ENCODE peak calls at places on chromosomes 2 and 18, in eight cellular contexts. W is K562, I is neural progenitor cell, Z is MM.1S, Y is endothelial cell of umbilical vein, G is astrocyte, E is fibroblast of lung, T is GM23338. M is an unnamed sample.

GRCh38 chr2:145961846-145962245 is 1441.9 kb upstream of the ZEB2 start:
- DNase-seq in W (no peak), I (no peak), Z (no peak), Y (no peak), G (peak; percentile 55), E (peak; percentile 63), T (no peak), M (no peak)

GRCh38 chr2:97674396-97674795 is 4.9 kb downstream of the C2orf92 start:
- DNase-seq in W (no peak), I (no peak), Z (no peak), Y (no peak), G (no peak), E (no peak), T (no peak), M (no peak)

GRCh38 chr18:41096504-41096903 is 858.5 kb upstream of the PIK3C3 start:
- DNase-seq in W (no peak), I (peak; percentile 15), Z (peak; percentile 35), Y (peak; percentile 36), G (peak; percentile 57), E (peak; percentile 68), T (no peak), M (no peak)

GRCh38 chr18:32067375-32068167 is 24.1 kb upstream of the RNF138 start:
- DNase-seq in W (no peak), I (no peak), Z (no peak), Y (no peak), G (no peak), E (no peak), T (no peak), M (no peak)

GRCh38 chr2:85393836-85394235 is 16.3 kb downstream of the CAPG start:
- DNase-seq in W (no peak), I (no peak), Z (no peak), Y (no peak), G (no peak), E (no peak), T (no peak), M (no peak)

GRCh38 chr2:233061007-233061590 is 957 bp downstream of the INPP5D start:
- DNase-seq in W (no peak), I (no peak), Z (peak; percentile 25), Y (peak; percentile 40), G (no peak), E (no peak), T (no peak), M (no peak)

GRCh38 chr2:233814063-233814435 is 35.9 kb downstream of the MROH2A start:
- DNase-seq in W (no peak), I (peak; percentile 20), Z (no peak), Y (no peak), G (no peak), E (no peak), T (peak; percentile 60), M (no peak)

GRCh38 chr2:154697422-154698237 is 865 bp upstream of the KCNJ3 start:
- DNase-seq in W (no peak), I (peak; percentile 83), Z (no peak), Y (no peak), G (peak; percentile 1), E (peak; percentile 6), T (peak; percentile 60), M (no peak)

GRCh38 chr2:45699032-45699658 is 47.7 kb downstream of the PRKCE start:
- DNase-seq in W (no peak), I (peak; percentile 41), Z (no peak), Y (peak; percentile 29), G (peak; percentile 76), E (peak; percentile 81), T (no peak), M (no peak)

GRCh38 chr2:169478339-169478738 is 955 bp upstream of the BBS5 start:
- DNase-seq in W (no peak), I (no peak), Z (no peak), Y (peak; percentile 80), G (peak; percentile 27), E (peak; percentile 47), T (no peak), M (no peak)

GRCh38 chr2:64094663-64095382 is 49.4 kb downstream of the PELI1 start:
- DNase-seq in W (no peak), I (peak; percentile 6), Z (no peak), Y (no peak), G (no peak), E (no peak), T (no peak), M (peak; percentile 17)

GRCh38 chr2:58594762-58595161 is 353.6 kb upstream of the FANCL start:
- DNase-seq in W (no peak), I (no peak), Z (no peak), Y (peak; percentile 45), G (peak; percentile 8), E (peak; percentile 32), T (no peak), M (no peak)

GRCh38 chr2:107009275-107009674 is 123.3 kb upstream of the ST6GAL2 start:
- DNase-seq in W (no peak), I (no peak), Z (no peak), Y (no peak), G (no peak), E (no peak), T (no peak), M (no peak)

GRCh38 chr2:217471329-217471728 is 531.5 kb downstream of the TNS1 start:
- DNase-seq in W (no peak), I (no peak), Z (no peak), Y (no peak), G (peak; percentile 82), E (peak; percentile 89), T (no peak), M (no peak)

GRCh38 chr2:68721482-68722071 is 13.0 kb upstream of the ARHGAP25 start:
- DNase-seq in W (peak; percentile 33), I (no peak), Z (peak; percentile 78), Y (no peak), G (peak; percentile 6), E (no peak), T (no peak), M (no peak)

GRCh38 chr2:216636570-216637450 is 3.6 kb downstream of the IGFBP2 start:
- DNase-seq in W (peak; percentile 34), I (peak; percentile 91), Z (no peak), Y (peak; percentile 44), G (peak; percentile 75), E (peak; percentile 84), T (peak; percentile 61), M (peak; percentile 66)

GRCh38 chr2:16134436-16135165 is 194.3 kb downstream of the MYCN start:
- DNase-seq in W (no peak), I (no peak), Z (no peak), Y (no peak), G (no peak), E (no peak), T (no peak), M (no peak)

GRCh38 chr2:96763511-96764252 is 3.0 kb downstream of the CNNM4 start:
- DNase-seq in W (peak; percentile 67), I (peak; percentile 46), Z (no peak), Y (peak; percentile 26), G (no peak), E (no peak), T (peak; percentile 77), M (peak; percentile 70)

GRCh38 chr2:240579071-240579762 is 7.3 kb upstream of the CAPN10 start:
- DNase-seq in W (peak; percentile 49), I (no peak), Z (no peak), Y (no peak), G (no peak), E (no peak), T (no peak), M (no peak)

GRCh38 chr2:240578488-240578887 is 8.0 kb upstream of the CAPN10 start:
- DNase-seq in W (no peak), I (no peak), Z (no peak), Y (no peak), G (no peak), E (no peak), T (no peak), M (no peak)

GRCh38 chr2:240581811-240582210 is 4.7 kb upstream of the CAPN10 start:
- DNase-seq in W (no peak), I (no peak), Z (no peak), Y (no peak), G (no peak), E (no peak), T (no peak), M (no peak)

GRCh38 chr2:240578110-240578450 is 8.5 kb upstream of the CAPN10 start:
- DNase-seq in W (no peak), I (no peak), Z (no peak), Y (no peak), G (no peak), E (no peak), T (no peak), M (no peak)

GRCh38 chr2:240579771-240580614 is 6.5 kb upstream of the CAPN10 start:
- DNase-seq in W (peak; percentile 66), I (peak; percentile 52), Z (peak; percentile 90), Y (no peak), G (peak; percentile 77), E (peak; percentile 84), T (peak; percentile 76), M (peak; percentile 97)
- TF ChIP-seq CTCF in W (peak; percentile 71), I (peak; percentile 37), Z (peak; percentile 44), Y (no peak), G (no peak), E (peak; percentile 20), T (peak; percentile 60), M (peak; percentile 97)

GRCh38 chr2:56183643-56184499 is at the start of gene CCDC85A:
- DNase-seq in W (peak; percentile 85), I (peak; percentile 93), Z (peak; percentile 81), Y (peak; percentile 86), G (peak; percentile 67), E (peak; percentile 80), T (peak; percentile 86), M (peak; percentile 89)
- H4K20me1 ChIP-seq in W (no peaks in the 10 kb centered on the region), I (peaks cover 15% of the 10 kb centered on the region), Z (no peaks in the 10 kb centered on the region), Y (no peaks in the 10 kb centered on the region), G (no peaks in the 10 kb centered on the region), E (no peaks in the 10 kb centered on the region), T (peaks cover 21% of the 10 kb centered on the region), M (no peaks in the 10 kb centered on the region)

GRCh38 chr2:88554189-88554588 is 73.1 kb downstream of the EIF2AK3 start:
- DNase-seq in W (peak; percentile 26), I (peak; percentile 52), Z (no peak), Y (no peak), G (no peak), E (no peak), T (peak; percentile 63), M (no peak)

GRCh38 chr2:88545118-88545517 is 82.1 kb downstream of the EIF2AK3 start:
- DNase-seq in W (peak; percentile 76), I (peak; percentile 28), Z (no peak), Y (peak; percentile 14), G (no peak), E (peak; percentile 21), T (peak; percentile 85), M (peak; percentile 52)

DNA sequence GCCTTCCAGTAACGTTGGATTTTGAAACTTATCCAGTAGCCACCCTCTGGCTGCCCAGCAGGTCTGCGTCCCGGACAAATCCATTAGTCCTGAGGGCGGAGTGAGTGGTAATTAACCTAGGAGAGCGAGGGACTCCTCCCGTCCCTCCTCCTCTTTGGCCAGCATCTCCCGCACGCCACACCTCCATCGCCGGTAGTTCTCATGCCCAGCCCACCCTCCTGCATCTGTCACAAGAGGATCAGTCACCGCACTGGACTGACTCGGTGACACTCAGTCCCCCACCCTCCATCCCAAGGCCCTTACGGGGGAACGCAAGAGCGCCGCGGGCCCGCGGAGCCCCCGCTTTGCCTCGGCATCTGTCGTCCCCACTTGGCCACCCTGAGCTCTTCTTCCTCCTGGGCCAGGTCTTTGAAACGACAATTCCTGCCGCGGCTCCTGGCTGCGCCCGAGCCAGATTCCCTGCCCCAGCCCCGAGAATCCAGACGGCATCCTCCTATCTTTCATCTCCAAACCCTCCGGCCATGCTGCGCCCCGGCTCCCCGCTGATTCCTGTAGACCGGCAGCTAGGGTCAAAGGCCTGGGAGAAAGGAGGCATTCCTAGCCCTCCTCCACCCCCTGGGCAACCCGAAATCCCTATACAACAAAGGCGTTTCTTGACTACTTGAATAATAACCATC is 77.5 kb downstream of the EIF2AK3 start:
- DNase-seq in W (no peak), I (peak; percentile 86), Z (no peak), Y (no peak), G (no peak), E (no peak), T (peak; percentile 88), M (no peak)
- TF ChIP-seq EZH2 in W (no peak), I (no peak), Z (no peak), Y (no peak), G (peak; percentile 57), E (peak; percentile 63), T (no peak), M (no peak)

GRCh38 chr18:34352385-34353163 is 127.9 kb upstream of the NOL4 start:
- DNase-seq in W (no peak), I (peak; percentile 10), Z (no peak), Y (peak; percentile 35), G (no peak), E (peak; percentile 4), T (peak; percentile 45), M (no peak)
- TF ChIP-seq CTCF in W (no peak), I (peak; percentile 40), Z (no peak), Y (no peak), G (peak; percentile 18), E (peak; percentile 29), T (peak; percentile 61), M (peak; percentile 36)

M was measured in PC-9.